ENCODE peak calls at places on chromosome 15, in six cellular contexts. I is CD8-positive, alpha-beta memory T cell; E is activated CD8-positive, alpha-beta memory T cell treated with anti-CD3 and anti-CD28 coated beads for 24 hours; W is NCI-H1694 treated with DMSO at 0.1 percent for 48 hours; P is NCI-H1417; G is psoas muscle. U is an unnamed sample.

GRCh38 chr15:82020588-82020987 is 25.2 kb downstream of the MEX3B start:
- DNase-seq in P (no peak), E (no peak), G (no peak), I (no peak), W (no peak), U (no peak)

GRCh38 chr15:60087561-60087960 is 83.5 kb downstream of the FOXB1 start:
- DNase-seq in G (no peak), I (no peak), E (no peak), W (no peak), P (no peak), U (no peak)

GRCh38 chr15:85141601-85142185 is 160.0 kb downstream of the PDE8A start:
- DNase-seq in P (no peak), I (no peak), E (no peak), G (no peak), W (peak), U (no peak)

GRCh38 chr15:60679256-60679655 is 200.3 kb upstream of the ICE2 start:
- DNase-seq in E (no peak), G (no peak), I (no peak), W (no peak), P (no peak), U (no peak)

GRCh38 chr15:48190932-48191573 is 412 bp upstream of the CTXN2 start:
- DNase-seq in G (peak), E (peak), P (peak), I (no peak), W (no peak), U (no peak)

GRCh38 chr15:74314897-74315438 is 52.5 kb downstream of the CYP11A1 start:
- DNase-seq in W (no peak), P (peak), E (peak), I (peak), G (no peak), U (no peak)

GRCh38 chr15:81877533-81878227 is 168.1 kb downstream of the MEX3B start:
- DNase-seq in I (no peak), G (no peak), W (no peak), E (no peak), P (no peak), U (no peak)

GRCh38 chr15:34691024-34691423 is 63.8 kb downstream of the GJD2 start:
- DNase-seq in G (no peak), I (no peak), W (no peak), P (no peak), E (no peak), U (no peak)

GRCh38 chr15:29736745-29737023 is 85.6 kb downstream of the TJP1 start:
- DNase-seq in I (no peak), P (no peak), W (no peak), E (no peak), G (no peak), U (no peak)

GRCh38 chr15:71526061-71526460 is 284.3 kb upstream of the NR2E3 start:
- DNase-seq in E (no peak), I (no peak), P (peak), G (no peak), W (no peak), U (no peak)

GRCh38 chr15:85973584-85974347 is 105.9 kb upstream of the AGBL1 start:
- DNase-seq in G (no peak), E (no peak), W (no peak), P (no peak), I (no peak), U (no peak)

GRCh38 chr15:47652213-47652852 is 65.0 kb upstream of the SEMA6D start:
- DNase-seq in G (no peak), I (no peak), W (no peak), E (no peak), P (no peak), U (no peak)

GRCh38 chr15:33926260-33926659 is 42.0 kb upstream of the CHRM5 start:
- DNase-seq in E (no peak), W (no peak), P (no peak), G (no peak), I (no peak), U (no peak)

GRCh38 chr15:67622110-67622509 is 79.6 kb downstream of the MAP2K5 start:
- DNase-seq in W (no peak), I (no peak), G (no peak), P (no peak), E (no peak), U (no peak)

GRCh38 chr15:64455951-64456350 is 4.4 kb upstream of the ZNF609 start:
- DNase-seq in P (no peak), G (no peak), I (no peak), W (no peak), E (no peak), U (no peak)